ENCODE peak calls at places on chromosome 9, in seven cellular contexts. J, G, L, D, V, O and P are unnamed samples.

GRCh38 chr9:22084336-22085035 is 75.4 kb upstream of the CDKN2B start:
- DNase-seq in O (no peak), L (peak), V (peak), J (no peak), D (peak), G (no peak), P (peak)

GRCh38 chr9:23005061-23005690 is 558.6 kb downstream of the DMRTA1 start:
- DNase-seq in J (no peak), V (no peak), L (peak), O (no peak), D (no peak), G (no peak), P (peak)

GRCh38 chr9:99231708-99232107 is 9.6 kb downstream of the SEC61B start:
- DNase-seq in D (peak), J (peak), V (no peak), O (no peak), L (peak), G (no peak), P (no peak)

GRCh38 chr9:92983984-92984589 is 36.8 kb downstream of the FGD3 start:
- DNase-seq in V (no peak), J (peak), L (peak), D (peak), G (no peak), O (no peak), P (no peak)

GRCh38 chr9:130186839-130187522 is 14.8 kb downstream of the NCS1 start:
- DNase-seq in G (no peak), D (peak), O (no peak), V (peak), L (peak), J (no peak), P (no peak)

GRCh38 chr9:22117511-22118388 is 108.6 kb upstream of the CDKN2B start:
- DNase-seq in V (peak), L (peak), J (no peak), D (peak), O (no peak), G (peak), P (no peak)

GRCh38 chr9:131103024-131103423 is 6.7 kb downstream of the AIF1L start:
- DNase-seq in G (no peak), L (no peak), O (no peak), V (no peak), D (no peak), J (no peak), P (no peak)

GRCh38 chr9:75161116-75161857 is 73.0 kb downstream of the OSTF1 start:
- DNase-seq in G (no peak), V (no peak), D (no peak), O (no peak), J (no peak), L (no peak), P (no peak)

GRCh38 chr9:113622600-113623400 is 159.3 kb downstream of the RGS3 start:
- DNase-seq in O (no peak), D (peak), G (peak), J (peak), V (peak), L (peak), P (peak)

GRCh38 chr9:110370316-110370715 is 32.7 kb upstream of the TXNDC8 start:
- DNase-seq in D (peak), V (peak), O (no peak), J (no peak), L (peak), G (no peak), P (no peak)

GRCh38 chr9:129776938-129777768 is 24.3 kb upstream of the PTGES start:
- DNase-seq in V (peak), O (peak), J (no peak), G (peak), D (peak), L (peak), P (peak)

GRCh38 chr9:111110805-111111204 is 72.5 kb upstream of the LPAR1 start:
- DNase-seq in O (no peak), D (no peak), L (no peak), G (no peak), V (no peak), J (no peak), P (no peak)

GRCh38 chr9:73655363-73655762 is 503.7 kb downstream of the ANXA1 start:
- DNase-seq in G (no peak), V (no peak), L (no peak), O (no peak), D (no peak), J (no peak), P (no peak)

GRCh38 chr9:33620738-33621439 is 96.8 kb downstream of the ANKRD18B start:
- DNase-seq in L (peak), V (peak), J (no peak), G (no peak), D (peak), O (no peak), P (peak)

GRCh38 chr9:33227741-33228140 is 12.2 kb upstream of the SPINK4 start:
- DNase-seq in V (no peak), L (peak), O (no peak), D (no peak), G (peak), J (no peak), P (no peak)

GRCh38 chr9:134323741-134324358 is 2.4 kb upstream of the RXRA start:
- DNase-seq in O (peak), V (no peak), D (peak), J (no peak), L (peak), G (peak), P (no peak)

GRCh38 chr9:135085830-135086546 is 1.5 kb upstream of the OLFM1 start:
- DNase-seq in G (peak), O (peak), D (peak), J (peak), L (peak), V (peak), P (peak)

GRCh38 chr9:83196946-83197345 is 134.0 kb upstream of the RASEF start:
- DNase-seq in G (no peak), D (no peak), V (no peak), J (no peak), L (peak), O (no peak), P (no peak)

GRCh38 chr9:127131871-127132270 is 9.4 kb upstream of the ANGPTL2 start:
- DNase-seq in O (no peak), D (peak), V (peak), L (peak), G (no peak), J (no peak), P (no peak)

GRCh38 chr9:135692410-135692809 is 6.9 kb downstream of the SOHLH1 start:
- DNase-seq in J (no peak), G (no peak), L (peak), D (peak), O (no peak), V (no peak), P (no peak)

GRCh38 chr9:88583901-88584596 is 49.1 kb downstream of the NXNL2 start:
- DNase-seq in V (peak), J (no peak), G (no peak), O (no peak), L (peak), D (peak), P (no peak)

GRCh38 chr9:91245432-91246313 is 116.0 kb downstream of the AUH start:
- DNase-seq in L (peak), V (no peak), J (peak), O (no peak), G (no peak), D (peak), P (no peak)

GRCh38 chr9:110183208-110184145 is 24.5 kb downstream of the C9orf152 start:
- DNase-seq in D (peak), O (no peak), V (peak), L (peak), J (peak), G (no peak), P (peak)

GRCh38 chr9:125674981-125675973 is 31.7 kb downstream of the MAPKAP1 start:
- DNase-seq in V (peak), O (no peak), J (no peak), D (peak), G (no peak), L (peak), P (peak)

GRCh38 chr9:110047955-110048472 is 159.9 kb downstream of the C9orf152 start:
- DNase-seq in V (no peak), D (no peak), O (peak), G (peak), L (no peak), J (no peak), P (no peak)

GRCh38 chr9:113153599-113153998 is 2.8 kb downstream of the SLC31A2 start:
- DNase-seq in O (no peak), V (no peak), L (peak), J (no peak), D (no peak), G (no peak), P (no peak)

GRCh38 chr9:87771251-87772006 is 45.5 kb downstream of the CTSL start:
- DNase-seq in V (no peak), L (no peak), D (no peak), O (peak), J (no peak), G (no peak), P (no peak)

GRCh38 chr9:128120061-128120740 is 7.3 kb downstream of the PTGES2 start:
- DNase-seq in L (no peak), G (peak), J (no peak), V (no peak), D (no peak), O (no peak), P (no peak)

GRCh38 chr9:33921967-33922895 is 105.3 kb downstream of the UBE2R2 start:
- DNase-seq in O (no peak), L (peak), D (peak), J (peak), G (no peak), V (peak), P (no peak)

GRCh38 chr9:3768698-3769458 is 243.1 kb upstream of the RFX3 start:
- DNase-seq in L (no peak), V (peak), O (no peak), D (peak), J (no peak), G (no peak), P (peak)

GRCh38 chr9:125746774-125747052 is 460 bp upstream of the PBX3 start:
- DNase-seq in G (no peak), L (no peak), O (no peak), V (no peak), D (no peak), J (no peak), P (no peak)

GRCh38 chr9:134360897-134361296 is 34.6 kb downstream of the RXRA start:
- DNase-seq in V (no peak), J (no peak), G (no peak), O (peak), D (no peak), L (no peak), P (no peak)

GRCh38 chr9:27348785-27349489 is 52.0 kb upstream of the EQTN start:
- DNase-seq in J (no peak), G (no peak), V (no peak), L (no peak), O (no peak), D (no peak), P (no peak)

GRCh38 chr9:14769235-14769580 is 46.7 kb upstream of the CER1 start:
- DNase-seq in V (no peak), O (no peak), D (peak), J (peak), L (peak), G (no peak), P (peak)

GRCh38 chr9:36029765-36030528 is 6.8 kb upstream of the RECK start:
- DNase-seq in J (no peak), V (peak), D (peak), G (no peak), O (no peak), L (peak), P (peak)

GRCh38 chr9:128101690-128102089 is 25.8 kb downstream of the PTGES2 start:
- DNase-seq in O (peak), V (no peak), L (no peak), G (peak), J (no peak), D (no peak), P (no peak)

GRCh38 chr9:120612218-120612617 is 32.3 kb upstream of the CDK5RAP2 start:
- DNase-seq in G (no peak), D (no peak), L (peak), O (no peak), V (no peak), J (no peak), P (no peak)

GRCh38 chr9:105608685-105609598 is 51.0 kb downstream of the FKTN start:
- DNase-seq in L (peak), V (peak), J (peak), G (no peak), O (no peak), D (peak), P (peak)
- TF ChIP-seq CTCF in L (peak), V (peak), J (peak), G (peak), O (peak), D (peak), P (no peak)

DNA sequence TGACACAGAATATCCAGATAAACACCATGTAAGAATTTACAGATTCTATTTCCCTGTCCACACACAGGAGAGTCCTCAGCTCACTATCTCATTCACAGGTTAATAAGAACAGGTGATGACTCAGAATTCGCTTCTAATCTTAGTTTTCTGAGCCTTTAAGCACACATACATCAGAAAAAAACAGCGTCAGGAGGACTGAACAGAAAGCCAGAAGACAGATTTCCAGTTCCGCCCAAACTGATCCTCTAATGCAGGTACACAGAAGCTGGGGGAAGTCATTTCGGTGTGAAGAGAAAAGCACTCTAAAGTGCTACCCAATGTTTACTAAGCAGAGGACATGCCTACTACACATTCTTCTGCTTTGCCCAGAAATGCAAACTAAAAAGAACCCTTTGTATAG is 1.6 kb downstream of the CEMIP2 start:
- DNase-seq in D (no peak), L (peak), O (no peak), V (no peak), G (no peak), J (peak), P (no peak)
- H3K4me3 ChIP-seq in D (peak), L (peak), O (peak), V (peak), G (peak), J (no peak), P (peak)

GRCh38 chr9:68574150-68574549 is 33.5 kb upstream of the TMEM252 start:
- DNase-seq in V (no peak), O (no peak), J (no peak), G (no peak), D (peak), L (no peak), P (no peak)
- TF ChIP-seq CTCF in V (peak), O (peak), J (peak), G (no peak), D (peak), L (peak), P (no peak)

DNA sequence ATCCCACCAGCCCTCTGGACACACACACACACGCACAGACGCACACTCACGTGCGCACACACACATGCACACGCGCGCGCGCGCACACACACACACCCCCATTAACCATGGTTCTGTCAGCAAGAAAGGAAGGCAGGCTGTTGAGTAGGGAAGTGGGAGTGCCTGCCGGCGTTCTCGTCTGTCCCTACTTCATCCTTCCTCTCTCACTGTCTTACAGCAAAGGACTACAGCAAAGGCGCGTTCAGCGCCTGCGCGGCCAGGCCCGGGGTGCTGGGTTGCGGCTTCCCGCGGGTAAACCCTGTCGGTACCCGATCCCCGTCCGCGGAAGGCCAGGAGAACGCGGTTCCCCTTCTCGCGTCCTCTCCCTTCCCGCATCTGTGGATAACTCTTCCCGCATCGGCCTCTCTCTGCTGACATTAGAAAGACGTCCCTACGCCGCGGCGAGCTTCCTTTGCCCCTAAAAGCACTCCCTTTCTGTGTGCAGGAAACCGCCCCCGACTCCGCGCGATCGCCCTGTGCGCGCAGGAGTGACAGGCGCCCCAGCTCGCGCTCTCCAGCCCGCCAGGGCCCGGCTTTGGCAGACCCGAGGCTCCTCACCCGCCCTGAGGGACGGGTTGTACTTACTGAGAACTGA is 219.2 kb downstream of the AGTPBP1 start:
- DNase-seq in J (peak), O (peak), G (peak), D (peak), V (peak), L (peak), P (no peak)
- H3K4me3 ChIP-seq in J (peak), O (peak), G (peak), D (peak), V (peak), L (peak), P (peak)

DNA sequence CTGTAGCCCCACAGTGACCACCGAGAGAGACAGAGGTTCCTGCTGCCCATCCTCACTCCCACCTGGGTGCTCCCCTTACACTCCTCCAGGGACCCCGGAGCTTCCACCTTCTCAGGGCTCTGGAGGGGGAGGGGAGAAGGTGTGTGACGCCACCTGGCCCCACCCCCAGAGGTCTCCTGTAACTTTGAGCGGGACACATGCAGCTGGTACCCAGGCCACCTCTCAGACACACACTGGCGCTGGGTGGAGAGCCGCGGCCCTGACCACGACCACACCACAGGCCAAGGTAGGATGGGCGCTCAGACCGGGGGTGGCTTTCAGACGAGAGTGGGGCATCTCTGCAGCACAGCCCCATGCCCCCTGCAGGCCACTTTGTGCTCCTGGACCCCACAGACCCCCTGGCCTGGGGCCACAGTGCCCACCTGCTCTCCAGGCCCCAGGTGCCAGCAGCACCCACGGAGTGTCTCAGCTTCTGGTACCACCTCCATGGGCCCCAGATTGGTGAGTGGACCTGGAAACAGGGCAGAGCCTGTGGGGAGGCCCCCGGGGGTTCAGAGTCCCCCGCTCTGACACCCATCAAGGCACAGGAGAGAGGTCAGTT is 4.5 kb downstream of the MAMDC4 start:
- DNase-seq in G (peak), J (no peak), D (no peak), L (no peak), V (no peak), O (peak), P (no peak)
- TF ChIP-seq CTCF in G (no peak), J (no peak), D (no peak), L (no peak), V (no peak), O (no peak), P (peak)

GRCh38 chr9:124504530-124505005 is 2.6 kb downstream of the NR5A1 start:
- DNase-seq in O (no peak), D (no peak), G (no peak), V (no peak), J (no peak), L (no peak), P (no peak)
- H3K4me3 ChIP-seq in O (peak), D (no peak), G (peak), V (no peak), J (no peak), L (no peak), P (no peak)